ENCODE peak calls at places on chromosomes 16 and 17, in seven cellular contexts. O, S, B, H, L, I and X are unnamed samples. For H3K9me3, the result is how much of the 10 kb centered on the place peaks cover.

GRCh38 chr16:27238016-27238587 is 30.5 kb downstream of the NSMCE1 start:
- DNase-seq in O (no peak), S (no peak), B (no peak), H (no peak), L (peak), I (peak), X (no peak)

GRCh38 chr17:75404739-75405364 is 626 bp downstream of the GRB2 start:
- DNase-seq in O (peak), S (no peak), B (no peak), H (peak), L (peak), I (peak), X (peak)

GRCh38 chr17:39069114-39069756 is 82.2 kb downstream of the PLXDC1 start:
- DNase-seq in O (peak), S (no peak), B (peak), H (no peak), L (no peak), I (no peak), X (no peak)

GRCh38 chr16:799948-800833 is at the start of gene GNG13:
- DNase-seq in O (no peak), S (no peak), B (no peak), H (no peak), L (no peak), I (no peak), X (no peak)

GRCh38 chr17:44359001-44359400 is 4.7 kb downstream of the FAM171A2 start:
- DNase-seq in O (no peak), S (no peak), B (no peak), H (no peak), L (no peak), I (no peak), X (no peak)

GRCh38 chr16:57801856-57802634 is at the start of gene KIFC3:
- DNase-seq in O (peak), S (no peak), B (peak), H (peak), L (peak), I (peak), X (peak)

GRCh38 chr16:77223184-77223583 is 24.0 kb downstream of the SYCE1L start:
- DNase-seq in O (no peak), S (no peak), B (no peak), H (no peak), L (no peak), I (no peak), X (no peak)

GRCh38 chr16:17246577-17246885 is 224.2 kb downstream of the XYLT1 start:
- DNase-seq in O (no peak), S (no peak), B (no peak), H (no peak), L (no peak), I (no peak), X (no peak)

GRCh38 chr16:66948034-66948821 is 12.8 kb upstream of the CES3 start:
- DNase-seq in O (no peak), S (no peak), B (no peak), H (no peak), L (peak), I (no peak), X (no peak)

GRCh38 chr16:80006175-80006895 is 405.8 kb upstream of the MAF start:
- DNase-seq in O (peak), S (no peak), B (no peak), H (peak), L (no peak), I (no peak), X (no peak)

GRCh38 chr16:57386381-57386951 is 14.2 kb downstream of the CX3CL1 start:
- DNase-seq in O (no peak), S (no peak), B (no peak), H (no peak), L (no peak), I (no peak), X (no peak)

GRCh38 chr16:88015806-88016140 is 64.5 kb downstream of the BANP start:
- DNase-seq in O (no peak), S (no peak), B (no peak), H (no peak), L (peak), I (no peak), X (no peak)

GRCh38 chr16:84449156-84450140 is 55.0 kb downstream of the MEAK7 start:
- DNase-seq in O (no peak), S (no peak), B (peak), H (no peak), L (peak), I (peak), X (no peak)

GRCh38 chr17:78268191-78268874 is 36.9 kb downstream of the TMEM235 start:
- DNase-seq in O (no peak), S (no peak), B (no peak), H (no peak), L (no peak), I (peak), X (no peak)

GRCh38 chr16:82730901-82731300 is 104.1 kb downstream of the CDH13 start:
- DNase-seq in O (no peak), S (no peak), B (no peak), H (no peak), L (no peak), I (no peak), X (no peak)

GRCh38 chr17:67272312-67273050 is 27.5 kb upstream of the HELZ start:
- DNase-seq in O (peak), S (no peak), B (no peak), H (no peak), L (no peak), I (no peak), X (no peak)

GRCh38 chr16:11783319-11784047 is 13.6 kb downstream of the ZC3H7A start:
- DNase-seq in O (no peak), S (no peak), B (no peak), H (no peak), L (no peak), I (no peak), X (peak)

GRCh38 chr16:55503726-55504553 is 4.9 kb upstream of the LPCAT2 start:
- DNase-seq in O (no peak), S (no peak), B (no peak), H (no peak), L (no peak), I (no peak), X (no peak)

GRCh38 chr17:44171931-44172455 is 1.5 kb downstream of the ASB16 start:
- DNase-seq in O (no peak), S (no peak), B (no peak), H (no peak), L (no peak), I (no peak), X (no peak)

GRCh38 chr17:40551091-40551873 is 14.0 kb downstream of the CCR7 start:
- DNase-seq in O (peak), S (peak), B (no peak), H (peak), L (peak), I (peak), X (no peak)

GRCh38 chr16:67372664-67373063 is 20.6 kb downstream of the TPPP3 start:
- DNase-seq in O (no peak), S (no peak), B (no peak), H (no peak), L (no peak), I (no peak), X (no peak)

GRCh38 chr16:14455577-14455976 is 174.5 kb downstream of the PARN start:
- DNase-seq in O (no peak), S (no peak), B (no peak), H (no peak), L (no peak), I (no peak), X (no peak)

GRCh38 chr16:57394444-57394843 is 10.1 kb upstream of the CCL17 start:
- DNase-seq in O (no peak), S (no peak), B (peak), H (no peak), L (no peak), I (no peak), X (no peak)

GRCh38 chr17:68954146-68954971 is 833 bp downstream of the ABCA8 start:
- DNase-seq in O (no peak), S (no peak), B (no peak), H (no peak), L (no peak), I (no peak), X (no peak)

GRCh38 chr17:77631307-77631706 is 327.2 kb upstream of the TNRC6C start:
- DNase-seq in O (no peak), S (no peak), B (no peak), H (no peak), L (no peak), I (peak), X (no peak)

GRCh38 chr17:29732209-29732608 is 109.5 kb upstream of the CORO6 start:
- DNase-seq in O (no peak), S (no peak), B (no peak), H (no peak), L (no peak), I (no peak), X (no peak)

GRCh38 chr17:27256225-27257030 is 37.5 kb upstream of the WSB1 start:
- DNase-seq in O (no peak), S (peak), B (no peak), H (no peak), L (no peak), I (no peak), X (no peak)

GRCh38 chr16:15650019-15650697 is at the start of gene NDE1:
- DNase-seq in O (peak), S (peak), B (peak), H (peak), L (peak), I (peak), X (peak)

GRCh38 chr17:57522436-57523005 is 222.6 kb downstream of the CCDC182 start:
- DNase-seq in O (no peak), S (no peak), B (no peak), H (no peak), L (no peak), I (no peak), X (no peak)

GRCh38 chr17:18217412-18218015 is 7.9 kb upstream of the LLGL1 start:
- DNase-seq in O (peak), S (no peak), B (peak), H (peak), L (peak), I (peak), X (peak)

DNA sequence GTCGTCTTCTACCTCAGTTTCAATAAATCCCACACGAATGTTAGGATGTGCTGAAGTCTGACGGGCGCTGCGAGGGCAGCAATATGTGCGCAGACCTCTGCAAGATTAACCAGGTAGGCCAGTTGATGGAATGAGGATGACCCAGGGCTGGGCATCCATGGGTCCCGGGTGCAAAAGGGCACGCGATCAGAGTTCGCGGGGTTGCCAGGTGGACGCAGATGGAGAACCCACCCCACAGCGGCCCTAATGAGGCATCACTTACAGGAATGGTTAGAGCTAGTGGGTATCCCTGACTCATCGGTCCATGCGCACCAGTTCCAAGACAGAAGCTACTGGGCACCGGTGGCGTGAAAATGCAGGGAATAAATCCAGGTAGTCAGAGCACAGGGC is 2116.0 kb downstream of the TP53TG3F start:
- DNase-seq in O (no peak), S (no peak), B (no peak), H (no peak), L (no peak), I (no peak), X (no peak)
- H3K9me3 ChIP-seq in O (under half), S (half or more), B (under half), H (under half), L (under half), I (under half), X (under half)

GRCh38 chr17:22300731-22301352 is 608.5 kb downstream of the KCNJ18 start:
- DNase-seq in O (no peak), S (no peak), B (no peak), H (no peak), L (no peak), I (no peak), X (no peak)
- H3K9me3 ChIP-seq in O (under half), S (half or more), B (under half), H (under half), L (under half), I (under half), X (under half)

DNA sequence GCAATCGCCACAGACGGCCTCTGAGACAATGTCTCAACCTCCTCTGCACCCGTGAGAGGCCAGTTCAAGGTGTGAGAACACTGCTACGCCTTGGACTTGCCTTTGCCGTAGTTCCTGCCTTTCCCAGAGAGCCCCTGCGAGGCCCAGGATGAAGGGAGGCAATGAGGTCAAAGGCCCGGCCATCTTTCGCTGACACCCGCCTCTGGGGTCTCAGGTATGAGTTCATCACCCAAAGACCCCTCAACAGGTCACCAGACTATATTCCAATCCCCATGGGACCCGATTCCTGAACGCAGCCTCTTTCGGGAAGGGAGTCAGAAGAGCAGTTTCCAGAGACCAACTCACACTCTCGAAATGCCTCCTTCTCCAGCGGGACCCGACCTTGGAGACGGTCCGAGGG is 573.5 kb downstream of the KCNJ18 start:
- DNase-seq in O (no peak), S (no peak), B (no peak), H (no peak), L (no peak), I (peak), X (no peak)
- H3K9me3 ChIP-seq in O (under half), S (half or more), B (under half), H (under half), L (under half), I (under half), X (under half)

GRCh38 chr17:83204230-83204725 is 124.9 kb downstream of the METRNL start:
- DNase-seq in O (no peak), S (no peak), B (peak), H (no peak), L (no peak), I (no peak), X (peak)

GRCh38 chr17:83203472-83204221 is 124.2 kb downstream of the METRNL start:
- DNase-seq in O (no peak), S (no peak), B (peak), H (peak), L (peak), I (peak), X (peak)

GRCh38 chr17:83201206-83202001 is 122.0 kb downstream of the METRNL start:
- DNase-seq in O (no peak), S (no peak), B (peak), H (no peak), L (peak), I (no peak), X (peak)

GRCh38 chr17:83202002-83203000 is 122.9 kb downstream of the METRNL start:
- DNase-seq in O (no peak), S (no peak), B (peak), H (peak), L (peak), I (peak), X (no peak)

GRCh38 chr17:83203073-83203471 is 123.7 kb downstream of the METRNL start:
- DNase-seq in O (no peak), S (peak), B (peak), H (peak), L (peak), I (peak), X (no peak)
- H3K9me3 ChIP-seq in O (under half), S (under half), B (under half), H (under half), L (under half), I (under half), X (under half)

GRCh38 chr17:21772321-21772720 is 80.0 kb downstream of the KCNJ18 start:
- DNase-seq in O (no peak), S (no peak), B (no peak), H (no peak), L (no peak), I (no peak), X (no peak)
- H3K9me3 ChIP-seq in O (under half), S (half or more), B (under half), H (under half), L (under half), I (under half), X (under half)

DNA sequence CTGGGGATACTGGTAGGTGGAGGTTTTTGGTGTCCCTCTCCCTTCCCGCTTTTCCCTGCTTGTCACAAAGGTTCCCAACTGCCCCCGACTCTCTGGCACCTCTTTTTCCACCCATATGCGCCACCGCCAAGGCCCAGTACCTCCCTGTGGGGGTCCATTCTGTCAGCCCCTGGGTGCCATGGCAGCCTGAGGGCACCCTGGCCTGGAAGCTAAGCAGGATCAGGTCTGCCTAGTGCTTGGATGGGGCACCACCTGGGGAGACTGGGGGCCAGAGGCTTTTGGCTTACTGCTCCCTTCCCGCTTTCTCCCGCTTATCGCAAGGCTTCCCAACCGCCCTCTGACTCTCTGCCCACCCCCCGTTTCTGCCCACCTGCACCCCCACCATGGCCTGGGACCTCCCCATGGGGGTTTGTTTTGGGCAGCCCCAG is 2286.4 kb downstream of the TP53TG3F start:
- DNase-seq in O (no peak), S (no peak), B (no peak), H (no peak), L (no peak), I (no peak), X (no peak)
- H3K9me3 ChIP-seq in O (under half), S (half or more), B (under half), H (under half), L (under half), I (under half), X (under half)

GRCh38 chr16:68577352-68577853 is 38.3 kb downstream of the ZFP90 start:
- DNase-seq in O (no peak), S (no peak), B (no peak), H (no peak), L (no peak), I (no peak), X (no peak)

GRCh38 chr16:68574479-68574878 is 35.4 kb downstream of the ZFP90 start:
- DNase-seq in O (no peak), S (no peak), B (no peak), H (no peak), L (no peak), I (no peak), X (no peak)

DNA sequence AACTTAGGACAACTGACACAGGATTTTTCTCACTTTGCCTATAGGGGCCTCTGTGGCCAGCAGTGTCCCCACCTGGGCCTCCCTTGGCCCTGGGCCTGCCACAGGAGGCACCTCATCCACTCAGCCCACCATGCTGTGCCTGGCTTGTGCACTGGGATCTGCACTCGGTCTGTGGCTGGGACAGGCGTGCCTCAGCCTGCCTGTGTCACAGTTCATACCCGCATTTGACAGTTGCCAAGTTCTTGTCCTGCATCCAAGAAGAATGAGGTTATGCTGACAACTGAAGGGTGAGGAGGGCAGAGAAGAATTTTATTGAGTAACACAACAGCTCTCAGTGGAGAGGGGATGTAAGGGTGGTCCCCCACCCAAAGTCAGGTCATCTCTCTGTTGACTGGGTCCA is 36.0 kb downstream of the ZFP90 start:
- DNase-seq in O (no peak), S (no peak), B (no peak), H (no peak), L (no peak), I (no peak), X (no peak)
- H3K9me3 ChIP-seq in O (half or more), S (half or more), B (under half), H (half or more), L (under half), I (half or more), X (under half)

GRCh38 chr16:35184356-35184870 is 1725.0 kb downstream of the TP53TG3F start:
- DNase-seq in O (no peak), S (no peak), B (no peak), H (no peak), L (no peak), I (no peak), X (no peak)

GRCh38 chr16:35182943-35183550 is 1723.6 kb downstream of the TP53TG3F start:
- DNase-seq in O (no peak), S (no peak), B (no peak), H (no peak), L (peak), I (no peak), X (no peak)

GRCh38 chr16:35182043-35182677 is 1722.7 kb downstream of the TP53TG3F start:
- DNase-seq in O (no peak), S (no peak), B (no peak), H (no peak), L (peak), I (no peak), X (no peak)

GRCh38 chr16:35180970-35181369 is 1721.6 kb downstream of the TP53TG3F start:
- DNase-seq in O (no peak), S (no peak), B (no peak), H (no peak), L (no peak), I (no peak), X (no peak)

DNA sequence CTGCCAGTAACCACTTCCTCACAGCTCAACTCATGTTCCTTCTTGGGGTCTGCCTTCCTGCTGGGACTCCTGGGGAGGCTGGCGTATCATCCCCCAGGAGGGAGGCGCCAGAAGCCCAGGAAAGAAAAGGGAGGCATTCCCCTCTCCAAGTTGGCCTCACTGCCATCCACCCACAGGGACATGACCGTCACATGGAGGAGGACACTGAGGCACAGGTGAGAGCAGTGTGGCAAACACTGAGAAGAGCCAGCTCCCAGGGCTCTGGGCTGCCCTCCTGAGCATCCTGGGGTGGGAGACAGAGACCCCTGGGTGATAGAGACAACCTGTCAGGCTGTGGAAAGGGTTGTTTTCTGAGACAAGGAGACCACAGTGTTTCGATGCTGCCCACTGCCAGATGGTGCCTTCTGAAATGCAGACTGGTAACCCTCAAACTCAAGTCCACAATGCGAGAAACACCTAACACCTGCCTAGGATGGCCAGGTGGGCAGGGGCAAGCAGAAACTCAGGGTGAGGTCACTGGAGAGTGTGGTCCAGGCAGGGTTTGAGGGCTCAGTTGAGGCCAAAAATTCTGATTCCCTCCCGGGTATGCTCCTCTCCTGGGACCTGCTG is 1722.1 kb downstream of the TP53TG3F start:
- DNase-seq in O (no peak), S (no peak), B (no peak), H (no peak), L (peak), I (no peak), X (no peak)
- H3K9me3 ChIP-seq in O (under half), S (half or more), B (under half), H (under half), L (under half), I (under half), X (under half)

DNA sequence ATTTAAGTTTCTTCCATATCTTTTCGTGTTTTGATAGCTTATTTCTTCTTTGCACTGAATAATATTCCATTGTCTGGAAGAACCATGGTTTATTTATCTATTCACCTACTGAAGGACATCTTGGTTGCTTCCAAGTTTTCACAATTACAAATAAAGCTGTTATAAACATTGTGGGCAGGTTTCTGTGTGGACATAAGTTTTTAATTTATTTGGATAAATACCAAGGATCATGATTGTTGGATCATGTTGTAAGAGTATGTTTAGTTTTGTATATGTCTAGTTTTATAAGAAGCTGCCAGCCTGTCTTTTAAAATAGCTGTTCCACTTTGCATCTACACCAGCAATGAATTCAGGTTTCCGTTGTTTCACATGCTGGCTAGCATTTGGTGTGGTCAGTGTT is 339.4 kb downstream of the CDH11 start:
- DNase-seq in O (no peak), S (no peak), B (no peak), H (no peak), L (no peak), I (no peak), X (no peak)
- H3K9me3 ChIP-seq in O (under half), S (under half), B (under half), H (under half), L (under half), I (under half), X (under half)